ENCODE peak calls at places on chromosome 5, in seven cellular contexts. One of them, this sample, is unnamed.

GRCh38 chr5:39948867-39949468 is 524.2 kb upstream of the DAB2 start:
- DNase-seq in GM23248: peak; percentile 76
- DNase-seq in tibial artery: peak; percentile 52
- DNase-seq in A549: peak; percentile 26
- DNase-seq in ovary: no peak
- DNase-seq in cardiac muscle cell: peak; percentile 79
- DNase-seq in IMR-90: peak; percentile 76
- DNase-seq in this sample: peak; percentile 13

GRCh38 chr5:56279979-56280378 is 46.8 kb upstream of the ANKRD55 start:
- DNase-seq in cardiac muscle cell: peak; percentile 89
- DNase-seq in A549: no peak
- DNase-seq in ovary: no peak
- DNase-seq in IMR-90: peak; percentile 82
- DNase-seq in tibial artery: no peak
- DNase-seq in GM23248: peak; percentile 67
- DNase-seq in this sample: no peak

GRCh38 chr5:42950466-42951168 is 89.5 kb downstream of the ANXA2R start:
- DNase-seq in tibial artery: peak; percentile 81
- DNase-seq in GM23248: peak; percentile 99
- DNase-seq in A549: peak; percentile 97
- DNase-seq in ovary: peak; percentile 36
- DNase-seq in cardiac muscle cell: peak; percentile 99
- DNase-seq in IMR-90: peak; percentile 100
- DNase-seq in this sample: no peak

GRCh38 chr5:96335873-96336272 is 97.2 kb downstream of the PCSK1 start:
- DNase-seq in IMR-90: peak; percentile 50
- DNase-seq in cardiac muscle cell: no peak
- DNase-seq in tibial artery: no peak
- DNase-seq in A549: no peak
- DNase-seq in ovary: no peak
- DNase-seq in GM23248: peak; percentile 31
- DNase-seq in this sample: no peak

GRCh38 chr5:138032028-138032571 is 779 bp downstream of the FAM13B start:
- DNase-seq in cardiac muscle cell: peak; percentile 58
- DNase-seq in tibial artery: peak; percentile 71
- DNase-seq in ovary: peak; percentile 77
- DNase-seq in IMR-90: peak; percentile 43
- DNase-seq in GM23248: peak; percentile 69
- DNase-seq in A549: peak; percentile 60
- DNase-seq in this sample: peak; percentile 66

GRCh38 chr5:96565843-96566242 is 96.3 kb upstream of the CAST start:
- DNase-seq in cardiac muscle cell: peak; percentile 66
- DNase-seq in tibial artery: no peak
- DNase-seq in A549: peak; percentile 21
- DNase-seq in ovary: no peak
- DNase-seq in IMR-90: peak; percentile 90
- DNase-seq in GM23248: peak; percentile 97
- DNase-seq in this sample: no peak

GRCh38 chr5:178143246-178143645 is 10.4 kb downstream of the NHP2 start:
- DNase-seq in IMR-90: no peak
- DNase-seq in ovary: no peak
- DNase-seq in cardiac muscle cell: no peak
- DNase-seq in GM23248: no peak
- DNase-seq in tibial artery: no peak
- DNase-seq in A549: no peak
- DNase-seq in this sample: no peak

GRCh38 chr5:71932131-71932635 is 175.1 kb upstream of the MAP1B start:
- DNase-seq in ovary: no peak
- DNase-seq in A549: peak; percentile 55
- DNase-seq in cardiac muscle cell: peak; percentile 11
- DNase-seq in GM23248: peak; percentile 43
- DNase-seq in IMR-90: peak; percentile 4
- DNase-seq in tibial artery: peak; percentile 30
- DNase-seq in this sample: no peak

GRCh38 chr5:78404682-78405293 is 44.4 kb downstream of the SCAMP1 start:
- DNase-seq in GM23248: no peak
- DNase-seq in A549: no peak
- DNase-seq in cardiac muscle cell: no peak
- DNase-seq in ovary: no peak
- DNase-seq in IMR-90: no peak
- DNase-seq in tibial artery: no peak
- DNase-seq in this sample: no peak

GRCh38 chr5:172442592-172442991 is 11.7 kb downstream of the SH3PXD2B start:
- DNase-seq in cardiac muscle cell: no peak
- DNase-seq in GM23248: peak; percentile 68
- DNase-seq in IMR-90: peak; percentile 61
- DNase-seq in tibial artery: no peak
- DNase-seq in ovary: no peak
- DNase-seq in A549: no peak
- DNase-seq in this sample: no peak
- H3K27ac ChIP-seq in cardiac muscle cell: no peak overlapping the region
- H3K27ac ChIP-seq in GM23248: peak overlapping the region; percentile 82
- H3K27ac ChIP-seq in IMR-90: peak overlapping the region; percentile 54
- H3K27ac ChIP-seq in tibial artery: peak overlapping the region; percentile 64
- H3K27ac ChIP-seq in ovary: no peak overlapping the region
- H3K27ac ChIP-seq in A549: peak overlapping the region; percentile 80
- H3K27ac ChIP-seq in this sample: no peak overlapping the region

DNA sequence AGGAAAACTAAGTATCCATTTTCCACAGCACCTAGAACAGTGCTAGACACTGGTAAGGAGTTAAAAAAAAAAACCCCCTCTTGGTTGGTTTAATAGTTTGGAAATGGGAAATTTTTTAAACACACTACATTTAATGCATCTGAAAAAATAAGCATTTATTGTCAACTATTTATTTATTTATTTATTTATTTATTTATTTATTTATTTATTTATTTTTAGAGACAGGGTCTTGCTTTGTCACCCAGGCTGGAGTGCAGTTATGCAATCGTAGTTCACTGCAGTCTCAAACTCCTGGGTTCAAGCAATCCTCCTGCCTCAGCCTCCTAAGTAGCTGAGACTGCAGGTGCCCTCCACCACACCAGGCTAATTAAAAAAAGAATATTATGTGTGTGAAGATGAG is 51.6 kb downstream of the SNCAIP start:
- DNase-seq in IMR-90: no peak
- DNase-seq in GM23248: no peak
- DNase-seq in A549: no peak
- DNase-seq in cardiac muscle cell: no peak
- DNase-seq in tibial artery: no peak
- DNase-seq in ovary: no peak
- DNase-seq in this sample: no peak
- H3K27ac ChIP-seq in IMR-90: no peak overlapping the region
- H3K27ac ChIP-seq in GM23248: no peak overlapping the region
- H3K27ac ChIP-seq in A549: no peak overlapping the region
- H3K27ac ChIP-seq in cardiac muscle cell: no peak overlapping the region
- H3K27ac ChIP-seq in tibial artery: no peak overlapping the region
- H3K27ac ChIP-seq in ovary: no peak overlapping the region
- H3K27ac ChIP-seq in this sample: no peak overlapping the region

DNA sequence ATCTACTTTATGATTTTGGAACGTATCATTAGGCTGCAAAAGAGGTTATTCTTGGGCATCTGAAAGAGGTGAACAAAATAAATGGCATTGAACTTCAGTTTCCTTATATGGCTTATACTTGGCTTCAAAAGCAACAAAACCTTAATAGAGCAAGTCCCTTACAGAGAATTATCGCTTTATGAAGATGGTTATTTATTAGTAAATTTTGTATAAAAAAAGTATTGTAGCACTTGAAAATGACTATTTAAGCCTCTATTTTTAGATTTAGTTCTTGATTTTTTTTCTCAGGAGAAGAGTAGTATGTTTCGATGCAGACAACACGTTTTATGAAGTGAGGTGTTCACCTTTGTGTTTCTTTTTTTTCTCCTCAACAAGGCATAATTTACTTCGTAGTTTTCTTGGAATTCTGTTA is 2.0 kb downstream of the ERBIN start:
- DNase-seq in tibial artery: no peak
- DNase-seq in cardiac muscle cell: peak; percentile 9
- DNase-seq in IMR-90: no peak
- DNase-seq in GM23248: peak; percentile 45
- DNase-seq in A549: no peak
- DNase-seq in ovary: no peak
- DNase-seq in this sample: no peak
- H3K27ac ChIP-seq in tibial artery: no peak overlapping the region
- H3K27ac ChIP-seq in cardiac muscle cell: peak overlapping the region; percentile 97
- H3K27ac ChIP-seq in IMR-90: peak overlapping the region; percentile 47
- H3K27ac ChIP-seq in GM23248: peak overlapping the region; percentile 98
- H3K27ac ChIP-seq in A549: peak overlapping the region; percentile 99
- H3K27ac ChIP-seq in ovary: no peak overlapping the region
- H3K27ac ChIP-seq in this sample: no peak overlapping the region

DNA sequence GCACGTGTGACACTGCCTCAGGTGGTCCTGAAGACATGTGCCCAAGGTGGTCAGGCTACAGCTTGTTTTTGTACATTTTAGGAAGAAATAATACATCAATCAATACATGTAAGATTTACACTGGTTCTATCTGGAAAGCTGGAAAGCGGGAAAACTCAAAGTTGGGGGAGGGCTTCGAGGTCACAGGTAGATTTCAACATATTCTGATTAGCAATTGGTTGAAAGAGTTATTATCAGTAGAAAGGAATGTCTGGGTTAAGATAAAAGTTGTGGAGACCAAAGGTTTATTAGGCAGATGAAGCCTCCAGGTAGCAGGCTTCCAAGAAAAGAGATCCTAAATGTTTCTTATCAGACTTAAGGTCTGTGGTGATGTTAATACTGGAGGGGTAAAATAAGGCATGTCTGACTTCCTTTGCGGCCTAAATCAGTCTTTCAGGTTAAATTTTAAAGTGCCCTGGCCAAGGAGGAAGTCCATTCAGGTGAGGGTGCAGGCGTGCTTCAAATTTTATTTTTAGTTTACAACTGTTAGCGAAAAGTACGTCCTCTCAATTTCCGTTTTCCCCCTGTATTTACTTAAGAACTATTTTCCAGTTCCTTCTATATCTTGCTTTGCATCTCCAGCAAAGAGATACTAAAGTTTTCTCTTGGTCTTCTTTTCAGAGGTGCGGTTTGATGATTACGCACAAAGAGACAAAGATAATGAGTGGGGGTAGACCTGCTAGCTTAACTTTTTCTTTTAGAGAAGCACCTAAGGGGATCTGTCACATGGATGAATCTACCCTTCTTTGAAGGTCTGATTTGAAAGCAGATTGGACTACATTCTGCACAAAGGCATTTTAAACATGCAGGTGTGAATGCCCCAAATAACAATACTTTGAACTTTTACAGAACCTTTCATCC is 578.6 kb downstream of the RAB3C start:
- DNase-seq in IMR-90: no peak
- DNase-seq in GM23248: no peak
- DNase-seq in A549: no peak
- DNase-seq in cardiac muscle cell: no peak
- DNase-seq in tibial artery: no peak
- DNase-seq in ovary: no peak
- DNase-seq in this sample: no peak
- H3K27ac ChIP-seq in IMR-90: no peak overlapping the region
- H3K27ac ChIP-seq in GM23248: no peak overlapping the region
- H3K27ac ChIP-seq in A549: peak overlapping the region; percentile 55
- H3K27ac ChIP-seq in cardiac muscle cell: no peak overlapping the region
- H3K27ac ChIP-seq in tibial artery: no peak overlapping the region
- H3K27ac ChIP-seq in ovary: no peak overlapping the region
- H3K27ac ChIP-seq in this sample: no peak overlapping the region

GRCh38 chr5:148663509-148663908 is 9.2 kb upstream of the HTR4 start:
- DNase-seq in A549: no peak
- DNase-seq in IMR-90: no peak
- DNase-seq in tibial artery: no peak
- DNase-seq in cardiac muscle cell: no peak
- DNase-seq in ovary: no peak
- DNase-seq in GM23248: no peak
- DNase-seq in this sample: no peak

GRCh38 chr5:148653840-148654781 is at the start of gene HTR4:
- DNase-seq in A549: no peak
- DNase-seq in ovary: no peak
- DNase-seq in cardiac muscle cell: no peak
- DNase-seq in IMR-90: no peak
- DNase-seq in tibial artery: no peak
- DNase-seq in GM23248: no peak
- DNase-seq in this sample: peak; percentile 1

GRCh38 chr5:148665431-148665830 is 11.1 kb upstream of the HTR4 start:
- DNase-seq in cardiac muscle cell: no peak
- DNase-seq in IMR-90: no peak
- DNase-seq in A549: no peak
- DNase-seq in tibial artery: no peak
- DNase-seq in GM23248: no peak
- DNase-seq in ovary: no peak
- DNase-seq in this sample: no peak

GRCh38 chr5:148660346-148660660 is 6.0 kb upstream of the HTR4 start:
- DNase-seq in GM23248: no peak
- DNase-seq in ovary: no peak
- DNase-seq in cardiac muscle cell: no peak
- DNase-seq in IMR-90: no peak
- DNase-seq in A549: no peak
- DNase-seq in tibial artery: no peak
- DNase-seq in this sample: no peak

GRCh38 chr5:148659641-148660345 is 5.5 kb upstream of the HTR4 start:
- DNase-seq in A549: no peak
- DNase-seq in tibial artery: no peak
- DNase-seq in GM23248: no peak
- DNase-seq in ovary: no peak
- DNase-seq in IMR-90: no peak
- DNase-seq in cardiac muscle cell: no peak
- DNase-seq in this sample: no peak
- H3K27ac ChIP-seq in A549: no peak overlapping the region
- H3K27ac ChIP-seq in tibial artery: no peak overlapping the region
- H3K27ac ChIP-seq in GM23248: no peak overlapping the region
- H3K27ac ChIP-seq in ovary: no peak overlapping the region
- H3K27ac ChIP-seq in IMR-90: no peak overlapping the region
- H3K27ac ChIP-seq in cardiac muscle cell: peak overlapping the region; percentile 32
- H3K27ac ChIP-seq in this sample: no peak overlapping the region

DNA sequence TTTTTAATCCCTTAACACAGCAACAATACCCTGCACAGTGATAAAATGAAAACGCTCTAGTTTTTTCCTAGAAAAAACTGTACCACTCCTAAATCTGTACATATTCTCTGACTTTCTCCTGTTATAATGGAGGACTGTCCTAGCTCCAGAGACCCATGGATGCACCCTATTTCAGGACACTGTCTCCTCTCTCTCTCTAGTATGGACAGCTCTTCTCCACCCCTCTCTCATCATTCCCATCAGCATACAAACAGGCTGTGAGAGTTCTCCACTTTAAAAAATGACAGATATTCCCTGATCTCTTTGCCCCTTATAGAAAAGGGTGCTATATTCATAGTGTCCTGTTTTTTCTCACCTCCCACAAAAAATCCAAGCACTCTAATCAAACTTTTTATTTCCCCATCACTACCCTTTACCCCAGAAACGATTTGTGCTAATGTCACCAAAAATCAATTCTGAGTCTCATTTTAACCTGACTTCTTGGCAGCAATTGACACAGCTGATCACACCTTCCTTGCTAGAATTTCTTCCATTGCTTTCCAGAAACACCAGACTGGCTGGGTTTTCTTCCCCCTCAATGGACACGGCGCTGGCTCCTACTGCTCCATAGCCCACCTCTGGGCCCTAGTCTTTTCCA is 20.7 kb downstream of the ZNF608 start:
- DNase-seq in tibial artery: no peak
- DNase-seq in ovary: no peak
- DNase-seq in GM23248: no peak
- DNase-seq in IMR-90: no peak
- DNase-seq in cardiac muscle cell: no peak
- DNase-seq in A549: no peak
- DNase-seq in this sample: no peak
- H3K27ac ChIP-seq in tibial artery: no peak overlapping the region
- H3K27ac ChIP-seq in ovary: no peak overlapping the region
- H3K27ac ChIP-seq in GM23248: no peak overlapping the region
- H3K27ac ChIP-seq in IMR-90: no peak overlapping the region
- H3K27ac ChIP-seq in cardiac muscle cell: peak overlapping the region; percentile 27
- H3K27ac ChIP-seq in A549: no peak overlapping the region
- H3K27ac ChIP-seq in this sample: no peak overlapping the region